ENCODE peak calls at places on chromosomes 11 and 22, in seven cellular contexts. K is heart left ventricle, W is ovary, V is IMR-90, M is suprapubic skin, N is gastrocnemius medialis, E is endothelial cell of umbilical vein. Q is an unnamed sample. For H3K4me1 and H3K27me3, the result is how much of the 10 kb centered on the place peaks cover.

GRCh38 chr22:39773976-39774539 is 119.5 kb downstream of the ENTHD1 start:
- DNase-seq in K (no peak), W (no peak), V (peak), M (no peak), N (no peak), E (peak), Q (no peak)

GRCh38 chr11:65593518-65594414 is 1.8 kb downstream of the KCNK7 start:
- DNase-seq in K (no peak), W (no peak), V (no peak), M (no peak), N (peak), E (peak), Q (no peak)

GRCh38 chr11:62004473-62004872 is 37.0 kb upstream of the FTH1 start:
- DNase-seq in K (no peak), W (no peak), V (peak), M (peak), N (no peak), E (peak), Q (no peak)

GRCh38 chr11:123062892-123063395 is 1.0 kb upstream of the HSPA8 start:
- DNase-seq in K (no peak), W (no peak), V (peak), M (no peak), N (no peak), E (no peak), Q (no peak)

GRCh38 chr11:31355131-31355530 is 14.4 kb downstream of the DCDC1 start:
- DNase-seq in K (no peak), W (no peak), V (peak), M (no peak), N (peak), E (no peak), Q (no peak)

GRCh38 chr22:43151251-43152000 is at the start of gene TSPO:
- DNase-seq in K (peak), W (peak), V (peak), M (peak), N (peak), E (peak), Q (no peak)

GRCh38 chr11:33829430-33830141 is 55.3 kb upstream of the FBXO3 start:
- DNase-seq in K (peak), W (peak), V (peak), M (no peak), N (no peak), E (peak), Q (no peak)

GRCh38 chr11:69862797-69863543 is 43.8 kb upstream of the FGF3 start:
- DNase-seq in K (no peak), W (no peak), V (no peak), M (no peak), N (no peak), E (no peak), Q (no peak)

GRCh38 chr11:10134975-10135481 is 159.0 kb downstream of the SBF2 start:
- DNase-seq in K (no peak), W (no peak), V (no peak), M (no peak), N (no peak), E (no peak), Q (no peak)

GRCh38 chr11:117839234-117839882 is 14.8 kb upstream of the FXYD2 start:
- DNase-seq in K (peak), W (peak), V (no peak), M (no peak), N (no peak), E (no peak), Q (no peak)

DNA sequence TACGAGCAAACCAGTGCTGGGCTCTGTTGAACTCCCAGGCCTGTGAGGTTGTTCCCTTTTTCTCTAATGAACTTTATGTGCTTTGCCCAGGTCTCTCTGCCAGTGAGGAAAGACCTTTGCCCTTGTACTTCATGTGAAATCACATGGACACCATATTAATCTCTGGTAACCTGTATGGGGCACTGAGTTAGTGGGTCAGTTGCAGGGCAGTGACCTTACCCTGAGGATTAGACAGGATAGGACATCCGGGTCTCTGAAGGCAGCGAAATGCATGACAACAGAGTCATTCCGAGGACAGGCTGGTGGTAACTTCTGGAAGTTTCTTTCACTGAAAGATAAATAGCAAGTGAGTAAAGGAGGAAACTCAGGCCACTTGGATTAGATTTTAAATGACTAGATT is 93.7 kb downstream of the ZBTB16 start:
- DNase-seq in K (no peak), W (no peak), V (no peak), M (no peak), N (no peak), E (no peak), Q (no peak)
- H3K4me1 ChIP-seq in K (half or more), W (under half), V (under half), M (half or more), N (half or more), E (under half), Q (under half)

GRCh38 chr11:81070948-81071347 is 1630.1 kb upstream of the TENM4 start:
- DNase-seq in K (no peak), W (no peak), V (no peak), M (no peak), N (no peak), E (no peak), Q (no peak)
- TF ChIP-seq POLR2A in K (no peak), W (no peak), V (no peak), M (no peak), N (no peak), E (no peak), Q (no peak)

DNA sequence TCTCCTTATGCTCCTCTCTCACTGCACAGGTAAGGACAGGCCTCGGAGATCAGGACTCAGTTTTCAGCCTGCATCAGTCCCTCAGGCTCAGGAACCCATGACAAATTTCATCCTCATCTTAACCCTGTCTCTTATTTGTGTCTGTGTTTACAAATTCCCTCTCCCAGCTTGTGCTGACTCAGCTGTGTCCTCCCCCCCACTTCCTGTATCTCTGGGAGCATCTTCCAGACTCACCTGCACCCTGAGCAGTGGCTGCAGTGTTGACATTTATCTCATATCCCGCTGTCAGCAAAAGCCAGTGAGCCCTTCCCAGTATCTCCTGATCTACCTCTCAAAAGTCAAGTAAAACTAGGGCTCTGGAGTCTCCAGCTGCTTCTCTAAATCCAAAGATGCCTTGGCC is 65.6 kb upstream of the VPREB1 start:
- DNase-seq in K (no peak), W (no peak), V (no peak), M (no peak), N (no peak), E (no peak), Q (no peak)
- H3K27me3 ChIP-seq in K (under half), W (under half), V (under half), M (under half), N (under half), E (under half), Q (under half)

DNA sequence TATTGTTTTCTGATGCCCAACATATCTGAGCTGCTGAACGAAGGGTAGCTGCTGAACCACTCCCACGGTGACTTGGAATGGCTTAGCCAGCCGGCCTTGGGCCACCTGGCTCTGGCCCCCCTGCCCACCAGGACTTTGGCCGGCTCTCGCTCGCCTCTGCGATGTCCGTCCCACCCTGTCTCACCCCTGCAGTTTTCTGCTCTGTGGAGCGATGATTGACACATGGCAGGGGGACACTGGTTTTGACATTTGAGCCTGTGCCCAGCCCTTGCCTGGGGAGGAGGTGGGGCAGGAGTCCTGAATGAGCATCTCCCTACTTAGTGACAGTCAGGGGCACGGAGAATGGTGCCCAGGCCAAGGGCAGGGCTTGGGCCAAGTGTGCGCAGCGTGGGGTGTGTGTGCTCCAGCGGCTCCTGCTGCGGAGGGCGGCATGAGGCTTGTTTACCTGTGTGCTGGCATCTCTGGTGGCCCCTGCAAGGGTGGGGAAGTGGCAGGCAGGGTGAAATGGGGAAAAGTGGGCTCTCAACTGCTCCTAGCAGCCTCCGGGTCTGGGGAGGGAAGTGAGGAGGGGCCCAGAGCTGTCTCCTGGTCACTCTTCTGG is 15.7 kb upstream of the CDKN1C start:
- DNase-seq in K (no peak), W (no peak), V (no peak), M (no peak), N (no peak), E (no peak), Q (no peak)
- H3K4me1 ChIP-seq in K (half or more), W (under half), V (under half), M (half or more), N (under half), E (under half), Q (half or more)

Q was measured in esophagus squamous epithelium.